ENCODE peak calls at places on chromosome 7, in four cellular contexts. S is stimulated activated CD4-positive, alpha-beta T cell treated with anti-CD3 and anti-CD28 coated beads, Interleukin-1b, Interleukin-23, amount 100 ng/mL, for 1 hour; K is fibroblast of the aortic adventitia; P is GM19239. T is an unnamed sample.

GRCh38 chr7:132430863-132431822 is 145.1 kb downstream of the PLXNA4 start:
- DNase-seq in S (peak), K (peak), P (no peak), T (no peak)

GRCh38 chr7:30068117-30068516 is 39.9 kb downstream of the PLEKHA8 start:
- DNase-seq in S (no peak), K (peak), P (no peak), T (no peak)

GRCh38 chr7:157017639-157018327 is 7.3 kb upstream of the MNX1 start:
- DNase-seq in S (no peak), K (no peak), P (no peak), T (no peak)

GRCh38 chr7:23470290-23471089 is at the start of gene IGF2BP3:
- DNase-seq in S (no peak), K (peak), P (peak), T (peak)

GRCh38 chr7:36298145-36298544 is 91.5 kb upstream of the ANLN start:
- DNase-seq in S (no peak), K (no peak), P (no peak), T (no peak)

GRCh38 chr7:29275018-29275318 is 80.4 kb downstream of the CHN2 start:
- DNase-seq in S (no peak), K (no peak), P (no peak), T (no peak)

GRCh38 chr7:150909192-150909591 is 56.9 kb downstream of the AOC1 start:
- DNase-seq in S (no peak), K (no peak), P (no peak), T (no peak)

GRCh38 chr7:111893190-111893589 is 313.0 kb downstream of the DOCK4 start:
- DNase-seq in S (no peak), K (no peak), P (no peak), T (no peak)

GRCh38 chr7:127704211-127704610 is 52.2 kb downstream of the SND1 start:
- DNase-seq in S (no peak), K (no peak), P (no peak), T (no peak)

GRCh38 chr7:32574626-32575025 is 79.3 kb downstream of the AVL9 start:
- DNase-seq in S (no peak), K (no peak), P (no peak), T (no peak)

GRCh38 chr7:90383879-90384278 is 19.4 kb upstream of the CLDN12 start:
- DNase-seq in S (no peak), K (peak), P (no peak), T (no peak)

GRCh38 chr7:101804087-101804631 is 13.3 kb upstream of the CUX1 start:
- DNase-seq in S (no peak), K (no peak), P (no peak), T (no peak)

T was measured in memory B cell.